ENCODE peak calls at places on chromosomes 13 and 19, in seven cellular contexts. N, T, G, Z, F, J and U are unnamed samples.

GRCh38 chr13:34752561-34752960 is 189.5 kb upstream of the NBEA start:
- DNase-seq in J (no peak), Z (no peak), T (no peak), G (no peak), N (no peak), F (no peak), U (no peak)

GRCh38 chr13:76630629-76631028 is 255.6 kb downstream of the KCTD12 start:
- DNase-seq in G (no peak), N (no peak), Z (no peak), J (no peak), F (no peak), T (no peak), U (no peak)

GRCh38 chr19:43662487-43662886 is 7.5 kb downstream of the PLAUR start:
- DNase-seq in F (peak; percentile 23), T (no peak), N (no peak), Z (peak; percentile 63), G (no peak), J (no peak), U (no peak)

GRCh38 chr19:18109731-18110671 is 12.4 kb downstream of the MAST3 start:
- DNase-seq in N (no peak), G (peak; percentile 85), T (no peak), F (no peak), Z (peak; percentile 75), J (peak; percentile 69), U (peak; percentile 57)

GRCh38 chr13:83622422-83622784 is 259.9 kb downstream of the SLITRK1 start:
- DNase-seq in J (no peak), N (no peak), G (no peak), F (no peak), T (peak; percentile 76), Z (no peak), U (no peak)

GRCh38 chr13:111862836-111863815 is 203.8 kb upstream of the SOX1 start:
- DNase-seq in T (no peak), G (no peak), J (no peak), F (no peak), N (no peak), Z (no peak), U (no peak)

GRCh38 chr13:40692946-40693345 is 26.5 kb upstream of the FOXO1 start:
- DNase-seq in G (no peak), Z (no peak), N (no peak), T (peak; percentile 19), J (no peak), F (no peak), U (peak; percentile 64)

GRCh38 chr19:47663911-47664771 is 49.1 kb upstream of the EHD2 start:
- DNase-seq in N (peak; percentile 68), Z (no peak), F (peak; percentile 100), J (peak; percentile 88), T (peak; percentile 99), G (peak; percentile 73), U (no peak)

GRCh38 chr19:48443262-48443661 is 2.5 kb upstream of the GRWD1 start:
- DNase-seq in G (peak; percentile 58), T (no peak), Z (peak; percentile 62), N (no peak), F (no peak), J (no peak), U (no peak)

GRCh38 chr13:42486711-42487198 is 87.2 kb upstream of the TNFSF11 start:
- DNase-seq in Z (no peak), G (no peak), J (no peak), F (peak; percentile 93), T (peak; percentile 92), N (no peak), U (no peak)

GRCh38 chr13:50845211-50845610 is 1.7 kb upstream of the DLEU7 start:
- DNase-seq in G (no peak), T (no peak), Z (no peak), J (no peak), F (peak; percentile 7), N (no peak), U (no peak)

GRCh38 chr13:107251321-107251720 is 683.4 kb upstream of the ARGLU1 start:
- DNase-seq in F (no peak), N (no peak), G (no peak), Z (no peak), J (no peak), T (no peak), U (no peak)

GRCh38 chr13:107252021-107252420 is 684.1 kb upstream of the ARGLU1 start:
- DNase-seq in T (no peak), G (no peak), N (no peak), J (no peak), Z (no peak), F (no peak), U (no peak)

GRCh38 chr13:107250626-107251025 is 682.7 kb upstream of the ARGLU1 start:
- DNase-seq in N (no peak), T (no peak), Z (no peak), J (no peak), G (no peak), F (no peak), U (no peak)

GRCh38 chr13:107252428-107252827 is 684.5 kb upstream of the ARGLU1 start:
- DNase-seq in F (no peak), G (no peak), J (no peak), T (no peak), Z (no peak), N (no peak), U (no peak)

GRCh38 chr13:107254392-107254791 is 686.5 kb upstream of the ARGLU1 start:
- DNase-seq in N (no peak), Z (no peak), F (no peak), J (no peak), G (no peak), T (no peak), U (no peak)
- TF ChIP-seq CTCF in N (no peak), Z (no peak), F (no peak), J (no peak), G (no peak), T (no peak), U (no peak)

GRCh38 chr19:5680437-5681368 is at the start of the genes HSD11B1L and MICOS13:
- DNase-seq in F (peak; percentile 98), J (peak; percentile 99), Z (peak; percentile 99), G (peak; percentile 100), T (peak; percentile 99), N (peak; percentile 95), U (peak; percentile 100)
- H3K4me3 ChIP-seq in F (peak within 1 kb of the TSS; percentile 98), J (peak within 1 kb of the TSS; percentile 76), Z (peak within 1 kb of the TSS; percentile 89), G (peak within 1 kb of the TSS; percentile 96), T (peak within 1 kb of the TSS; percentile 94), N (peak within 1 kb of the TSS; percentile 98), U (peak within 1 kb of the TSS; percentile 75)

DNA sequence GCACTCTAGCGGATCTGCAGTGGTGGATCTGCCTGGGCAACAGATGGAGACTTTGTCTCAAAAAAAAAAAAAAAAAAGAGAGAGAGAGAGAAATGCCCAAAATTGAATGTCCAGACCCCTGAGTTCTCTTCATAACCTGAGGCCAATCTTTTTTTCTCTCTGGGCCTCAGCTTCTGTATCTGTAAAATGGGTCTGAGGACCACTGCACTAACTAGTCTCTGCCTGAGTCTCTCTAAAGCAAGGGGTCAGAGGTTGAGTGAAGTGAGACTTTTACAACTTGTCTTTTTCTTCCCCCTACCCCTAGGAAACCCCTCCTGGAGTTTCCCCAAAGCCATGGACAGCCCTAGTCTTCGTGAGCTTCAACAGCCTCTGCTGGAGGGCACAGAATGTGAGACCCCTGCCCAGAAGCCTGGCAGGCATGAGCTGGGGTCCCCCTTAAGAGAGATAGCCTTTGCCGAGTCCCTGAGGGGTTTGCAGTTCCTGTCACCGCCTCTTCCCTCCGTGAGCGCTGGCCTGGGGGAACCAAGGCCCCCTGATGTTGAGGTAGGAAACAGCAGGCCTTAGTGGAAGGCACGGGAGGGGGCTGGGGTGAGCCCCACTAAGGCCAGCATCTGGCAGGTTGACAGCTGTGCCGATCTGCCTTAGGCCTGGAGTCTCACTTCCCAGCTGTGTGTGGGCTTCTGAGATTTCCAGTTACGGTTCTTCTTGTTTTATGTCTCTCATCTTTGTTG is 1.8 kb downstream of the TMEM91 start:
- DNase-seq in T (no peak), J (no peak), F (no peak), G (no peak), Z (peak; percentile 90), N (no peak), U (peak; percentile 75)
- TF ChIP-seq CTCF in T (peak; percentile 54), J (no peak), F (peak; percentile 1), G (peak; percentile 19), Z (peak; percentile 62), N (no peak), U (peak; percentile 41)

GRCh38 chr19:4841366-4841704 is 9.8 kb upstream of the TICAM1 start:
- DNase-seq in T (no peak), Z (no peak), G (no peak), N (no peak), F (no peak), J (no peak), U (no peak)

GRCh38 chr19:4844348-4845179 is 13.1 kb upstream of the TICAM1 start:
- DNase-seq in T (no peak), G (no peak), J (peak; percentile 52), Z (no peak), F (peak; percentile 82), N (no peak), U (no peak)

GRCh38 chr19:4843647-4843965 is 12.1 kb upstream of the TICAM1 start:
- DNase-seq in F (no peak), G (no peak), T (no peak), J (no peak), N (no peak), Z (no peak), U (no peak)

DNA sequence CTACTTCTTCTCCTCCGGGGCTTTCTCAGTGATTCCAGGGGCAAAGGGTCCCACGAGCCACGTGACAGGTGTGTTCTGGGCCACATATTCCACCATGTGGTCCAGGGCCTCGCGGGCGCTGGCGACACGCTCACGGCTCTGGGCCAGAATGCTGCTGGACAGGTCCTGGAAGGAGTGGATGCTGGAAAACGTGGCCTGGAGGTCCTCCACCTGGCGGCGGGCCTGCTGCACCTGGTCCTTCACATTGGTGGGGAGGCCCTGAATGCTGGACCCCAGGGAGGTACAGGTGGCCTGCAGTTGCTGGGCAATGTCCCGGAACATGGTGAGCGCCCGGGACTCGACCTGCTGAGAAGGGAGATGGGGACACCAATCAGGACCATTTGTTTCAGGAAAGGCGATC is 7.7 kb upstream of the TICAM1 start:
- DNase-seq in N (no peak), G (no peak), J (no peak), T (no peak), F (no peak), Z (no peak), U (no peak)
- H3K4me3 ChIP-seq in N (no peak overlapping the region), G (no peak overlapping the region), J (no peak overlapping the region), T (no peak overlapping the region), F (no peak overlapping the region), Z (no peak overlapping the region), U (no peak overlapping the region)

GRCh38 chr19:21483589-21484170 is 21.7 kb upstream of the ZNF429 start:
- DNase-seq in F (peak; percentile 30), T (no peak), Z (peak; percentile 91), G (peak; percentile 76), N (no peak), J (peak; percentile 56), U (peak; percentile 30)
- TF ChIP-seq CTCF in F (peak; percentile 42), T (peak; percentile 55), Z (peak; percentile 81), G (peak; percentile 72), N (peak; percentile 54), J (peak; percentile 56), U (peak; percentile 32)

GRCh38 chr19:1171755-1172352 is 2.2 kb downstream of the SBNO2 start:
- DNase-seq in N (no peak), F (no peak), T (no peak), G (peak; percentile 46), Z (no peak), J (no peak), U (no peak)
- H3K4me3 ChIP-seq in N (peak overlapping the region; percentile 96), F (peak overlapping the region; percentile 84), T (peak overlapping the region; percentile 17), G (peak overlapping the region; percentile 79), Z (peak overlapping the region; percentile 96), J (peak overlapping the region; percentile 97), U (no peak overlapping the region)

GRCh38 chr13:59588717-59589067 is 575.0 kb downstream of the DIAPH3 start:
- DNase-seq in G (no peak), F (no peak), J (no peak), T (no peak), N (no peak), Z (no peak), U (no peak)
- TF ChIP-seq CTCF in G (no peak), F (no peak), J (no peak), T (no peak), N (no peak), Z (no peak), U (no peak)